ENCODE peak calls at places on chromosome 3, in seven cellular contexts. G is kidney; I is CD4-positive, alpha-beta memory T cell; V is CD8-positive, alpha-beta T cell; Z is Peyer's patch; J is colonic mucosa; A is cardiac muscle cell. L is an unnamed sample.

GRCh38 chr3:23888617-23889228 is 28.1 kb downstream of the NKIRAS1 start:
- DNase-seq in G (no peak), I (no peak), V (peak), Z (no peak), J (no peak), A (no peak), L (no peak)

GRCh38 chr3:142863965-142864924 is 24.6 kb downstream of the PCOLCE2 start:
- DNase-seq in G (no peak), I (no peak), V (no peak), Z (no peak), J (no peak), A (no peak), L (no peak)

GRCh38 chr3:140292154-140292553 is 357.2 kb downstream of the CLSTN2 start:
- DNase-seq in G (no peak), I (no peak), V (no peak), Z (no peak), J (no peak), A (no peak), L (no peak)

GRCh38 chr3:180325533-180325932 is 276.4 kb upstream of the TTC14 start:
- DNase-seq in G (peak), I (no peak), V (no peak), Z (no peak), J (no peak), A (no peak), L (no peak)

GRCh38 chr3:160376681-160377080 is 22.3 kb downstream of the IFT80 start:
- DNase-seq in G (no peak), I (no peak), V (no peak), Z (no peak), J (no peak), A (no peak), L (no peak)

GRCh38 chr3:26768068-26768651 is 145.6 kb downstream of the LRRC3B start:
- DNase-seq in G (no peak), I (no peak), V (no peak), Z (no peak), J (no peak), A (no peak), L (no peak)

GRCh38 chr3:67649681-67650080 is 4.7 kb downstream of the SUCLG2 start:
- DNase-seq in G (no peak), I (no peak), V (no peak), Z (no peak), J (no peak), A (no peak), L (no peak)

GRCh38 chr3:134576426-134576825 is 74.4 kb downstream of the KY start:
- DNase-seq in G (no peak), I (no peak), V (no peak), Z (no peak), J (peak), A (no peak), L (no peak)

GRCh38 chr3:187613557-187613956 is 56.6 kb downstream of the SST start:
- DNase-seq in G (no peak), I (no peak), V (no peak), Z (no peak), J (no peak), A (no peak), L (no peak)

GRCh38 chr3:168881804-168882203 is 781.7 kb downstream of the MECOM start:
- DNase-seq in G (no peak), I (no peak), V (no peak), Z (no peak), J (no peak), A (no peak), L (no peak)

GRCh38 chr3:116905805-116906204 is 196.2 kb downstream of the TUSC7 start:
- DNase-seq in G (no peak), I (no peak), V (no peak), Z (no peak), J (no peak), A (no peak), L (no peak)

GRCh38 chr3:113954091-113954685 is 6.4 kb downstream of the ZDHHC23 start:
- DNase-seq in G (no peak), I (no peak), V (no peak), Z (no peak), J (no peak), A (no peak), L (no peak)

GRCh38 chr3:196902296-196902695 is 34.6 kb downstream of the SENP5 start:
- DNase-seq in G (no peak), I (no peak), V (no peak), Z (no peak), J (no peak), A (no peak), L (no peak)

GRCh38 chr3:186239321-186239720 is 122.7 kb downstream of the DGKG start:
- DNase-seq in G (no peak), I (no peak), V (no peak), Z (no peak), J (no peak), A (peak), L (peak)

GRCh38 chr3:143476965-143477640 is 357.5 kb downstream of the CHST2 start:
- DNase-seq in G (no peak), I (no peak), V (no peak), Z (no peak), J (no peak), A (no peak), L (no peak)

DNA sequence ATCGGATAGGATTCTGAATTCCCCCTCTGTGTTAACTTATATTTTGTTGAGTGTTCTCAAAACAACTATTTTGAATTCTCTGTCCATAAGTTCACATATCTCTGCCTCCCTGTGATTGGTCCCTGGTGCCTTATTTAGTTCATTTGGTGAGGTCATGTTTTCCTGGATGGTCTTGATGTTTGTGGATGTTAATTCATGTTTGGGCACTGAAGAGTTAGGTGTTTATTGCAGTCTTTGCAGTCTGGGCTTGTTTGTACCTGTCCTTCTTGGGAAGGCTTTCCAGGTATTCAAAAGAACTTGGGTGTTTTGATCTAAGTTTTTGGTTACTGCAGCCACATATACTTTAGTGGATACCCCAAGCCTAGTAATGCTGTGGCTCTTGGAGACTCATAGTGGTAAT is 23.3 kb downstream of the PLSCR2 start:
- DNase-seq in G (no peak), I (no peak), V (no peak), Z (no peak), J (no peak), A (no peak), L (no peak)
- H3K27ac ChIP-seq in G (no peak), I (no peak), V (no peak), Z (no peak), J (no peak), A (no peak), L (no peak)

GRCh38 chr3:128196645-128197044 is 43.4 kb downstream of the EEFSEC start:
- DNase-seq in G (no peak), I (no peak), V (no peak), Z (no peak), J (no peak), A (no peak), L (no peak)

GRCh38 chr3:128194843-128195242 is 41.6 kb downstream of the EEFSEC start:
- DNase-seq in G (no peak), I (no peak), V (no peak), Z (no peak), J (no peak), A (no peak), L (no peak)

GRCh38 chr3:128197855-128198254 is 44.6 kb downstream of the EEFSEC start:
- DNase-seq in G (no peak), I (no peak), V (no peak), Z (no peak), J (no peak), A (no peak), L (no peak)

GRCh38 chr3:128195369-128195768 is 42.1 kb downstream of the EEFSEC start:
- DNase-seq in G (no peak), I (no peak), V (no peak), Z (no peak), J (no peak), A (peak), L (no peak)

GRCh38 chr3:128195802-128196201 is 42.5 kb downstream of the EEFSEC start:
- DNase-seq in G (no peak), I (no peak), V (no peak), Z (no peak), J (no peak), A (no peak), L (no peak)
- H3K27ac ChIP-seq in G (peak), I (no peak), V (no peak), Z (no peak), J (no peak), A (peak), L (no peak)

DNA sequence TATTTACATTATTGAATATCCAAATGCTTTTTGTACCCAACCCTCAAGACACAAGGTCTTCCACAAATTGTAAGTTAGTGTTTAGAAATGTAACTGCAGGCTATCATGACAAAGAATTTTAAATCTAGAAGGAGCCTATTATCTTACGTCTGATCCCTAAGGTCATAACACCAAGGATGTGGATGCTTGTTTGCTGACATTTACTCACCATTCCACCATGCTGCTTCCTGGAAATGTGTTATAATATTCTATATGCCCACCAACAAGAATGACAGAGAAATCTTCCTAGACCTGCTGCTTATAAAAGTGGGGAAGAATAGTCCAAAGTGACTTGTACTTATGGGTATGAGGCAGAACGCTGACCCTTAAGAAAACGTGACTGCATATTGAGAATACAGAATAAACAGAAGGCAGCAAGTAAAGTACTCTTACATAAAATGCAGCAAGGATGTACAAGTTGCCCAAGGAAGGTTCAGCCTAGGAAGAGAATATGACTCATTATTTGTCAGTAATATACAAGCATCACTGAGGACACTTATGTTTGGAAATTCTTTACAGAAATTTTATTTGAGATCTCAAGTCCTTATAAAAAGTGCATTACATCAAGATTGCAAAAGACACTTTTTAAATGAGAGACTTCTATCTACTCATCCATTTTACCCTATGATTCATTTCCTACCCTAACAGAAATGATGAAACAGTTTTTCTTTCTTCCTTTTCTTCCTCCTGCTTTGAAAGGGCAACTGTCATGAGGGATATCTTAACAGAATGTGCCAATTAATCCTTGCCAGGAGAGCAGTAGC is 59.6 kb downstream of the ESYT3 start:
- DNase-seq in G (no peak), I (no peak), V (no peak), Z (no peak), J (no peak), A (no peak), L (no peak)
- H3K27ac ChIP-seq in G (no peak), I (no peak), V (no peak), Z (no peak), J (no peak), A (no peak), L (no peak)

DNA sequence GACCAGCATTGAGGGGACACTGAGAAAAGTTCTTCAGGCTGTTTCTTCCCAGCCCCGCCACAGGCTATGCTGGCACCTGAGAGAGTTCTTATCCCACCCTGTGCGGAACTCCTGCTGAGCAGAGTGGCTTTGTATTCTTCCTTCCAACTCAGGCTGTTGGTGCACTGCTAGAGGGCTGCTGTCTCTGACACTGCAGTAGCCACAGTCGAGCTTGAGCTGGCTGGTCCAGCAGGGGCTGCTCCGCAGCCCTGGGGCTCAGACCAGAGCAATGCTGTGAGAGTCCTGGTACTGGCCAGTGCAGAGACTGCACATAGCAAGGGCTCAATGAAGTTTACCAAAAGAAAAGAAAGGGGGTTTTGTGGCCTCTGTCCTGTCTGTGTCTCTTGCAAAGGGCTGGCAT is 3.6 kb downstream of the GNAI2 start:
- DNase-seq in G (no peak), I (no peak), V (no peak), Z (no peak), J (no peak), A (no peak), L (no peak)
- H3K27ac ChIP-seq in G (no peak), I (peak), V (no peak), Z (peak), J (no peak), A (peak), L (peak)

DNA sequence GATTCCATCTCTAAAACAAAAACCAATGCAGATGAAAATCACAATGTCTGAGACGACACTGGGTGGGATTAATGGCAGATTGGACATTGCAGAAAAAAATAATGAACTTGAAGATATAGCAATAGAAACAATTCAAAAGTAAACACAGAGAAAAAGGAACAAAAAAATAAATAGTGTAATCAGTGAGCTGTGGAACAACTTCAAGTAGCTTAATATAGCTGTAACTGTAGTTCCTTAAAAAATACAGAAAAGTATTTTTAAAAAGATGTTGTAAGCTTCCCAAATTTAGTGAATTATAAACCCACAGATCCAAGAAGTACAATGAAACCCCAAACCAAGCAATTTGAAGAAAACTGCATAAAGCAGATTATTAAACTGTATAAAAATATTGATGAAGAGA is 176.3 kb downstream of the NFKBIZ start:
- DNase-seq in G (no peak), I (no peak), V (no peak), Z (no peak), J (no peak), A (no peak), L (no peak)
- H3K27ac ChIP-seq in G (no peak), I (no peak), V (no peak), Z (no peak), J (no peak), A (no peak), L (no peak)

GRCh38 chr3:4425055-4425454 is 42.0 kb downstream of the SUMF1 start:
- DNase-seq in G (no peak), I (no peak), V (no peak), Z (no peak), J (no peak), A (no peak), L (no peak)
- H3K27ac ChIP-seq in G (no peak), I (no peak), V (no peak), Z (no peak), J (no peak), A (no peak), L (no peak)

GRCh38 chr3:133575121-133575520 is 1.6 kb downstream of the CDV3 start:
- DNase-seq in G (no peak), I (no peak), V (no peak), Z (no peak), J (no peak), A (no peak), L (no peak)

GRCh38 chr3:133574260-133574881 is 885 bp downstream of the CDV3 start:
- DNase-seq in G (peak), I (peak), V (peak), Z (peak), J (peak), A (peak), L (peak)

GRCh38 chr3:133573629-133574194 is at the start of gene CDV3:
- DNase-seq in G (no peak), I (no peak), V (no peak), Z (no peak), J (peak), A (peak), L (no peak)

GRCh38 chr3:133578548-133579191 is 5.2 kb downstream of the CDV3 start:
- DNase-seq in G (no peak), I (no peak), V (no peak), Z (no peak), J (no peak), A (peak), L (no peak)

DNA sequence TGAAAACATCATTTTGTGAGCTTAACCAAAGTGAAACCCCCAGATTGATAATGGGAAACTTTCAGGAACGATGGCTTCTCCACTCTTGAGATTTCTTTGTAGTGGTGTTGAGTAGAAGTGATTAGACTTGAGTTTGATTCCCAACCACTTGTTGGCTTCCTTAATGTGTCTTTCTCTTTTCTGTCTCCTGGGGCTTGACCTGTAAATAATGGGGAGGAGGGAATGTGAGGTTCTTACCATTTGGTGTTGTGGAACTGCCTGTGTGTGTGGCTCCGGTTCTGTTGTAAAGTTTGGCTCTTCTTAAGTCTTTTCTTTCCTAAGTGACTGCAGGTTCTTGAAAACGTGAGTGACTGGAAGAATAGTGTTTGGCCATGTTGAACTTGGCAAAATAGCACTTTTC is 2.7 kb downstream of the CDV3 start:
- DNase-seq in G (no peak), I (no peak), V (no peak), Z (no peak), J (no peak), A (no peak), L (no peak)
- H3K27ac ChIP-seq in G (no peak), I (peak), V (no peak), Z (peak), J (peak), A (peak), L (peak)

GRCh38 chr3:31086698-31087097 is 192.2 kb upstream of the GADL1 start:
- DNase-seq in G (no peak), I (no peak), V (no peak), Z (no peak), J (no peak), A (no peak), L (peak)
- H3K27ac ChIP-seq in G (no peak), I (no peak), V (no peak), Z (no peak), J (no peak), A (no peak), L (no peak)

L was measured in stomach.